ENCODE peak calls at places on chromosome 5, in eight cellular contexts. O is ovary, D is psoas muscle, T is thoracic aorta, L is prostate gland, S is testis, J is fibroblast of lung, Y is vagina. A is an unnamed sample.
A peak's percentile ranks its signal among the peaks of the same experiment; 100 is the strongest.

GRCh38 chr5:138936225-138936967 is 61.3 kb upstream of the LRRTM2 start:
- DNase-seq in O (no peak), D (peak; percentile 56), T (no peak), L (no peak), S (no peak), J (no peak), Y (peak; percentile 84), A (no peak)

GRCh38 chr5:15794117-15794985 is 294.4 kb downstream of the FBXL7 start:
- DNase-seq in O (no peak), D (no peak), T (no peak), L (no peak), S (no peak), J (peak; percentile 55), Y (no peak), A (no peak)

GRCh38 chr5:13939647-13940046 is 4.8 kb downstream of the DNAH5 start:
- DNase-seq in O (no peak), D (no peak), T (no peak), L (no peak), S (no peak), J (no peak), Y (no peak), A (no peak)

GRCh38 chr5:137582218-137582617 is 83.1 kb upstream of the SPOCK1 start:
- DNase-seq in O (no peak), D (no peak), T (no peak), L (no peak), S (no peak), J (no peak), Y (no peak), A (no peak)

GRCh38 chr5:81188962-81189361 is 44.2 kb upstream of the CKMT2 start:
- DNase-seq in O (no peak), D (no peak), T (no peak), L (no peak), S (no peak), J (no peak), Y (no peak), A (no peak)

GRCh38 chr5:180600554-180601041 is 9.3 kb upstream of the SCGB3A1 start:
- DNase-seq in O (no peak), D (peak; percentile 15), T (no peak), L (no peak), S (no peak), J (no peak), Y (no peak), A (no peak)

GRCh38 chr5:83776437-83777031 is 55.9 kb upstream of the HAPLN1 start:
- DNase-seq in O (no peak), D (no peak), T (no peak), L (no peak), S (no peak), J (no peak), Y (no peak), A (no peak)

GRCh38 chr5:161547573-161548471 is 1.3 kb upstream of the GABRB2 start:
- DNase-seq in O (no peak), D (peak; percentile 50), T (no peak), L (no peak), S (peak; percentile 21), J (no peak), Y (no peak), A (no peak)

GRCh38 chr5:144142030-144142825 is 28.2 kb downstream of the YIPF5 start:
- DNase-seq in O (no peak), D (no peak), T (no peak), L (no peak), S (no peak), J (peak; percentile 71), Y (no peak), A (peak; percentile 66)

GRCh38 chr5:175680020-175680419 is 22.1 kb downstream of the HRH2 start:
- DNase-seq in O (no peak), D (peak; percentile 25), T (no peak), L (no peak), S (no peak), J (no peak), Y (no peak), A (no peak)

GRCh38 chr5:159786901-159787691 is 129.2 kb upstream of the ADRA1B start:
- DNase-seq in O (peak; percentile 46), D (peak; percentile 86), T (no peak), L (no peak), S (peak; percentile 57), J (peak; percentile 98), Y (peak; percentile 88), A (no peak)

GRCh38 chr5:179269781-179270543 is 75.3 kb downstream of the ADAMTS2 start:
- DNase-seq in O (peak; percentile 21), D (no peak), T (no peak), L (no peak), S (no peak), J (no peak), Y (peak; percentile 87), A (no peak)

GRCh38 chr5:88509403-88509802 is 240.8 kb upstream of the TMEM161B start:
- DNase-seq in O (no peak), D (no peak), T (no peak), L (no peak), S (no peak), J (no peak), Y (no peak), A (no peak)

GRCh38 chr5:52725065-52725746 is 62.5 kb upstream of the ITGA1 start:
- DNase-seq in O (no peak), D (no peak), T (no peak), L (peak; percentile 6), S (no peak), J (no peak), Y (no peak), A (peak; percentile 70)

GRCh38 chr5:177334155-177334551 is 17.3 kb downstream of the LMAN2 start:
- DNase-seq in O (no peak), D (no peak), T (no peak), L (no peak), S (no peak), J (no peak), Y (no peak), A (no peak)

GRCh38 chr5:74493426-74493825 is 147.1 kb downstream of the ENC1 start:
- DNase-seq in O (no peak), D (no peak), T (no peak), L (no peak), S (no peak), J (no peak), Y (no peak), A (no peak)

DNA sequence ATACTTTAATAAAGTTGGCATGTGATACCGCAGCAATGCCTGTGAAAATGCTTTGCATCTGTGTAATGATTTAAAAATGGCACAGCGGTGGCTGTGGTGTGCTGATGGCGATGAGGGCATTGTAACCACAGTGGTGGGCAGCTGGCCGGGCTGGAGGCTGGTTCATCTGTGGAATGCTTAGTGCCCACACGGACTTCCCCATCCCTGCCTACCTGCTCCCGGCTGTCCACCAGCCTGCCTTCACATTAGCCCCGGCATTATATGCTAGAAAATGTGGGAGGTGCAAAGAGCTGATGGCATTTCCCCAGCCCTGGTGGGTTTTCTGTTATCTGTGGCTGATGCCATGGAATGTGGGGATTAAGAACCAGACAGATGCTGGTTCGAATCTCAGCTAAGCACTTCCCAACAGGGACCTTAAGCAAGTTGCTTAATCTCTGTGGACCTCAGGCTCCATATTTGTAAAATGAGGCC is 2.9 kb upstream of the NDST1 start:
- DNase-seq in O (no peak), D (peak; percentile 67), T (no peak), L (no peak), S (no peak), J (no peak), Y (no peak), A (no peak)
- H3K27ac ChIP-seq in O (no peak overlapping the region), D (peak overlapping the region; percentile 86), T (peak overlapping the region; percentile 90), L (no peak overlapping the region), S (peak overlapping the region; percentile 42), J (no peak overlapping the region), Y (peak overlapping the region; percentile 72), A (peak overlapping the region; percentile 97)

GRCh38 chr5:36740259-36740898 is 134.0 kb downstream of the SLC1A3 start:
- DNase-seq in O (no peak), D (no peak), T (no peak), L (no peak), S (no peak), J (peak; percentile 69), Y (no peak), A (no peak)

GRCh38 chr5:36744678-36745659 is 131.6 kb upstream of the NIPBL start:
- DNase-seq in O (peak; percentile 68), D (peak; percentile 78), T (no peak), L (peak; percentile 96), S (peak; percentile 76), J (peak; percentile 73), Y (no peak), A (peak; percentile 96)

GRCh38 chr5:36741138-36741537 is 134.7 kb downstream of the SLC1A3 start:
- DNase-seq in O (no peak), D (no peak), T (no peak), L (peak; percentile 17), S (no peak), J (peak; percentile 75), Y (no peak), A (no peak)

GRCh38 chr5:36744041-36744677 is 132.4 kb upstream of the NIPBL start:
- DNase-seq in O (no peak), D (no peak), T (no peak), L (peak; percentile 82), S (no peak), J (no peak), Y (no peak), A (no peak)

GRCh38 chr5:36739751-36740221 is 133.4 kb downstream of the SLC1A3 start:
- DNase-seq in O (peak; percentile 39), D (peak; percentile 66), T (no peak), L (peak; percentile 66), S (peak; percentile 89), J (peak; percentile 77), Y (no peak), A (peak; percentile 67)
- TF ChIP-seq CTCF in O (peak; percentile 24), D (peak; percentile 59), T (peak; percentile 50), L (peak; percentile 88), S (peak; percentile 44), J (peak; percentile 74), Y (peak; percentile 40), A (peak; percentile 84)

GRCh38 chr5:148974638-148975330 is 88.1 kb downstream of the SH3TC2 start:
- DNase-seq in O (no peak), D (no peak), T (no peak), L (no peak), S (no peak), J (no peak), Y (no peak), A (peak; percentile 42)

GRCh38 chr5:148972396-148972795 is 90.5 kb downstream of the SH3TC2 start:
- DNase-seq in O (no peak), D (no peak), T (no peak), L (peak; percentile 71), S (no peak), J (no peak), Y (no peak), A (no peak)

GRCh38 chr5:148972958-148973357 is 89.9 kb downstream of the SH3TC2 start:
- DNase-seq in O (peak; percentile 27), D (peak; percentile 66), T (peak; percentile 40), L (no peak), S (peak; percentile 20), J (peak; percentile 82), Y (no peak), A (peak; percentile 93)

GRCh38 chr5:148970876-148971275 is 92.0 kb downstream of the SH3TC2 start:
- DNase-seq in O (no peak), D (no peak), T (no peak), L (no peak), S (no peak), J (no peak), Y (no peak), A (no peak)

GRCh38 chr5:148973455-148973854 is 89.4 kb downstream of the SH3TC2 start:
- DNase-seq in O (no peak), D (no peak), T (no peak), L (no peak), S (no peak), J (peak; percentile 50), Y (no peak), A (no peak)
- H3K27ac ChIP-seq in O (no peak overlapping the region), D (peak overlapping the region; percentile 89), T (peak overlapping the region; percentile 93), L (no peak overlapping the region), S (no peak overlapping the region), J (peak overlapping the region; percentile 93), Y (peak overlapping the region; percentile 75), A (peak overlapping the region; percentile 97)

GRCh38 chr5:108588323-108588722 is 159.4 kb upstream of the FER start:
- DNase-seq in O (no peak), D (no peak), T (no peak), L (no peak), S (no peak), J (no peak), Y (no peak), A (peak; percentile 21)
- TF ChIP-seq CTCF in O (no peak), D (no peak), T (no peak), L (no peak), S (no peak), J (no peak), Y (no peak), A (no peak)

A was measured in RWPE1.